ENCODE peak calls at places on chromosomes 13 and 19, in nine cellular contexts. One of them, this sample, is unnamed.

GRCh38 chr19:55208880-55209429 is 346 bp downstream of the PTPRH start:
- DNase-seq in ovary: no peak
- DNase-seq in uterus: no peak
- DNase-seq in AG04450: no peak
- DNase-seq in hepatocyte: no peak
- DNase-seq in adrenal gland: no peak
- DNase-seq in vagina: no peak
- DNase-seq in H9: peak; percentile 26
- DNase-seq in spleen: no peak
- DNase-seq in this sample: no peak

GRCh38 chr13:98098511-98098910 is 44.4 kb upstream of the FARP1 start:
- DNase-seq in ovary: no peak
- DNase-seq in uterus: no peak
- DNase-seq in AG04450: peak; percentile 23
- DNase-seq in hepatocyte: no peak
- DNase-seq in adrenal gland: no peak
- DNase-seq in vagina: no peak
- DNase-seq in H9: no peak
- DNase-seq in spleen: no peak
- DNase-seq in this sample: no peak

GRCh38 chr13:57030671-57031070 is 110.0 kb upstream of the PRR20A start:
- DNase-seq in ovary: no peak
- DNase-seq in uterus: no peak
- DNase-seq in AG04450: no peak
- DNase-seq in hepatocyte: no peak
- DNase-seq in adrenal gland: no peak
- DNase-seq in vagina: no peak
- DNase-seq in H9: no peak
- DNase-seq in spleen: peak; percentile 21
- DNase-seq in this sample: no peak

GRCh38 chr13:46113596-46113995 is 8.8 kb upstream of the CPB2 start:
- DNase-seq in ovary: no peak
- DNase-seq in uterus: no peak
- DNase-seq in AG04450: no peak
- DNase-seq in hepatocyte: no peak
- DNase-seq in adrenal gland: no peak
- DNase-seq in vagina: no peak
- DNase-seq in H9: no peak
- DNase-seq in spleen: no peak
- DNase-seq in this sample: no peak

GRCh38 chr13:22091222-22091970 is 420.5 kb downstream of the FGF9 start:
- DNase-seq in ovary: no peak
- DNase-seq in uterus: peak; percentile 53
- DNase-seq in AG04450: no peak
- DNase-seq in hepatocyte: peak; percentile 52
- DNase-seq in adrenal gland: no peak
- DNase-seq in vagina: no peak
- DNase-seq in H9: no peak
- DNase-seq in spleen: no peak
- DNase-seq in this sample: no peak

GRCh38 chr13:64925727-64926126 is 2304.4 kb downstream of the PCDH9 start:
- DNase-seq in ovary: no peak
- DNase-seq in uterus: no peak
- DNase-seq in AG04450: no peak
- DNase-seq in hepatocyte: no peak
- DNase-seq in adrenal gland: no peak
- DNase-seq in vagina: no peak
- DNase-seq in H9: no peak
- DNase-seq in spleen: peak; percentile 58
- DNase-seq in this sample: no peak

GRCh38 chr19:4582980-4583842 is 23.7 kb upstream of the SEMA6B start:
- DNase-seq in ovary: no peak
- DNase-seq in uterus: no peak
- DNase-seq in AG04450: no peak
- DNase-seq in hepatocyte: no peak
- DNase-seq in adrenal gland: peak; percentile 62
- DNase-seq in vagina: no peak
- DNase-seq in H9: no peak
- DNase-seq in spleen: peak; percentile 80
- DNase-seq in this sample: no peak

GRCh38 chr13:97567510-97568243 is 133.7 kb downstream of the RAP2A start:
- DNase-seq in ovary: no peak
- DNase-seq in uterus: no peak
- DNase-seq in AG04450: no peak
- DNase-seq in hepatocyte: peak; percentile 80
- DNase-seq in adrenal gland: peak; percentile 54
- DNase-seq in vagina: no peak
- DNase-seq in H9: peak; percentile 45
- DNase-seq in spleen: no peak
- DNase-seq in this sample: peak; percentile 61

GRCh38 chr13:33751151-33751550 is 66.8 kb upstream of the RFC3 start:
- DNase-seq in ovary: no peak
- DNase-seq in uterus: no peak
- DNase-seq in AG04450: no peak
- DNase-seq in hepatocyte: no peak
- DNase-seq in adrenal gland: no peak
- DNase-seq in vagina: no peak
- DNase-seq in H9: no peak
- DNase-seq in spleen: no peak
- DNase-seq in this sample: no peak

GRCh38 chr19:53365899-53366493 is 491 bp downstream of the ZNF525 start:
- DNase-seq in ovary: peak; percentile 56
- DNase-seq in uterus: no peak
- DNase-seq in AG04450: no peak
- DNase-seq in hepatocyte: peak; percentile 65
- DNase-seq in adrenal gland: no peak
- DNase-seq in vagina: no peak
- DNase-seq in H9: no peak
- DNase-seq in spleen: peak; percentile 81
- DNase-seq in this sample: no peak

GRCh38 chr19:7799640-7800355 is 30.2 kb upstream of the EVI5L start:
- DNase-seq in ovary: peak; percentile 60
- DNase-seq in uterus: peak; percentile 43
- DNase-seq in AG04450: peak; percentile 55
- DNase-seq in hepatocyte: peak; percentile 85
- DNase-seq in adrenal gland: peak; percentile 84
- DNase-seq in vagina: no peak
- DNase-seq in H9: peak; percentile 66
- DNase-seq in spleen: peak; percentile 85
- DNase-seq in this sample: peak; percentile 73

GRCh38 chr19:38663156-38663651 is 15.8 kb downstream of the ACTN4 start:
- DNase-seq in ovary: no peak
- DNase-seq in uterus: no peak
- DNase-seq in AG04450: no peak
- DNase-seq in hepatocyte: no peak
- DNase-seq in adrenal gland: peak; percentile 72
- DNase-seq in vagina: no peak
- DNase-seq in H9: no peak
- DNase-seq in spleen: peak; percentile 68
- DNase-seq in this sample: no peak

GRCh38 chr13:101751488-101751887 is 299.0 kb downstream of the ITGBL1 start:
- DNase-seq in ovary: no peak
- DNase-seq in uterus: no peak
- DNase-seq in AG04450: peak; percentile 32
- DNase-seq in hepatocyte: peak; percentile 52
- DNase-seq in adrenal gland: no peak
- DNase-seq in vagina: no peak
- DNase-seq in H9: no peak
- DNase-seq in spleen: no peak
- DNase-seq in this sample: no peak

GRCh38 chr19:45789035-45789786 is 3.4 kb downstream of the DMWD start:
- DNase-seq in ovary: no peak
- DNase-seq in uterus: no peak
- DNase-seq in AG04450: no peak
- DNase-seq in hepatocyte: no peak
- DNase-seq in adrenal gland: no peak
- DNase-seq in vagina: no peak
- DNase-seq in H9: no peak
- DNase-seq in spleen: no peak
- DNase-seq in this sample: no peak

GRCh38 chr13:24671367-24672117 is 8.7 kb upstream of the ATP12A start:
- DNase-seq in ovary: no peak
- DNase-seq in uterus: peak; percentile 55
- DNase-seq in AG04450: peak; percentile 61
- DNase-seq in hepatocyte: peak; percentile 83
- DNase-seq in adrenal gland: peak; percentile 60
- DNase-seq in vagina: no peak
- DNase-seq in H9: peak; percentile 61
- DNase-seq in spleen: no peak
- DNase-seq in this sample: peak; percentile 69

GRCh38 chr13:43389573-43389972 is 366.2 kb downstream of the DNAJC15 start:
- DNase-seq in ovary: no peak
- DNase-seq in uterus: no peak
- DNase-seq in AG04450: no peak
- DNase-seq in hepatocyte: no peak
- DNase-seq in adrenal gland: no peak
- DNase-seq in vagina: no peak
- DNase-seq in H9: no peak
- DNase-seq in spleen: no peak
- DNase-seq in this sample: no peak

DNA sequence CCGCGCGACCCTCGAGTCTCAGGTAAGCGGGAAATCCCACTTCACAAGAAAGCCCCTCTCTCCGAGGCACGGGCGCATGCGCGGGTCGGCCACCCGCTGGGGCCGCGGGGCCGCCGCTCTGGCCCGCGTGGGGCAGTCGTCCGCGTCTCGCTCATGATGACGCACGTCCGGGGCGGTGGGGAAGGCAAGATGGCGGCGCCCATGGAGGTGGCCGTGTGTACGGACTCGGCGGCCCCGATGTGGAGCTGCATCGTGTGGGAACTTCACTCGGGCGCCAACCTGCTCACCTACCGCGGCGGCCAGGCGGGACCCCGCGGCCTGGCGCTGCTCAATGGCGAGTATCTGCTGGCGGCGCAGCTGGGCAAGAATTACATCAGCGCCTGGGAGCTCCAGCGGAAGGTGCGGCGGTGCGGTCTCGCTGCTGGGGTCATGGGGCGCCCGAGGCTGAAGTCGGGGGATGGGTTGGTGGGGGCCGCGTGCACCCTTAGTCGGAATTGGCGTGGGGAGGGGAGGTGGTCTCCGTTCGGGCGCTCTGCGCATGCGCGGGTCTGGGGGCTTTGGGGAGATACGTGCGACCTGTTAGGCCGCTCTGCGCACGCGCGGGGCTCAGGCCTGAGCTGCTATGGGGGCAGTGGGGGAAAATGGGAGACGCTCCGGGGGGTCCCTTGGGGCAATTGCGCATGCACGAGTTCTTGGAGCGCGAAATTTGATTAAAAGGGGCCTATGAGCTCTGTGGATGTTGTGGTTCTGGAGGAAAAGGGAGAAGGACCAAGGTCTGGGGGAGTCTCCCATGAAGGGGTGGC is at the start of gene WDR18:
- DNase-seq in ovary: peak; percentile 95
- DNase-seq in uterus: peak; percentile 93
- DNase-seq in AG04450: peak; percentile 49
- DNase-seq in hepatocyte: peak; percentile 95
- DNase-seq in adrenal gland: peak; percentile 96
- DNase-seq in vagina: no peak
- DNase-seq in H9: peak; percentile 89
- DNase-seq in spleen: peak; percentile 99
- DNase-seq in this sample: peak; percentile 93
- TF ChIP-seq CTCF in ovary: peak; percentile 26
- TF ChIP-seq CTCF in uterus: peak; percentile 63
- TF ChIP-seq CTCF in AG04450: no peak
- TF ChIP-seq CTCF in hepatocyte: no peak
- TF ChIP-seq CTCF in adrenal gland: peak; percentile 24
- TF ChIP-seq CTCF in vagina: no peak
- TF ChIP-seq CTCF in H9: no peak
- TF ChIP-seq CTCF in spleen: peak; percentile 62
- TF ChIP-seq CTCF in this sample: no peak

DNA sequence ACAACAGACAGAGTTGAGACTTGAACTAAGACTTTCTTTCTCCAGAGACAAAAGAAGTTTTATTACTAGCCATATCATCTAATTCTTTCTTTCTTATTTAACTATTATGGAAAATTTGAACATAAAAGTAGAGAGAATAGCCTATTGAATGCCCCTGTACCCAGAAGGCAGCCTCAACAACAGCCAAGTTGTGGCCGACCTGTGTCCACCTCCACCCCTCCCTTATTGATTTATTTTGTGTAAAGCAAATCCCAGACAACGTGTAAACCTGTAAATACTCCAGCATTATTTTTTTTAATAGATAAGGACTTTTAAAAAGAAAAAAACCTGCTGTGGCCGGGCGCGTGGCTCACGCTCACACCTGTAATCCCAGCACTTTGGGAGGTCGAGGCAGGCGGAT is 26.1 kb upstream of the FXYD3 start:
- DNase-seq in ovary: no peak
- DNase-seq in uterus: no peak
- DNase-seq in AG04450: no peak
- DNase-seq in hepatocyte: no peak
- DNase-seq in adrenal gland: no peak
- DNase-seq in vagina: no peak
- DNase-seq in H9: no peak
- DNase-seq in spleen: no peak
- DNase-seq in this sample: no peak
- H3K9me3 ChIP-seq in ovary: no peaks in the 10 kb centered on the region
- H3K9me3 ChIP-seq in uterus: no peaks in the 10 kb centered on the region
- H3K9me3 ChIP-seq in AG04450: no peaks in the 10 kb centered on the region
- H3K9me3 ChIP-seq in hepatocyte: no peaks in the 10 kb centered on the region
- H3K9me3 ChIP-seq in adrenal gland: no peaks in the 10 kb centered on the region
- H3K9me3 ChIP-seq in vagina: no peaks in the 10 kb centered on the region
- H3K9me3 ChIP-seq in H9: no peaks in the 10 kb centered on the region
- H3K9me3 ChIP-seq in spleen: no peaks in the 10 kb centered on the region
- H3K9me3 ChIP-seq in this sample: no peaks in the 10 kb centered on the region

GRCh38 chr19:28862238-28862637 is 350.7 kb downstream of the UQCRFS1 start:
- DNase-seq in ovary: no peak
- DNase-seq in uterus: no peak
- DNase-seq in AG04450: no peak
- DNase-seq in hepatocyte: no peak
- DNase-seq in adrenal gland: no peak
- DNase-seq in vagina: no peak
- DNase-seq in H9: no peak
- DNase-seq in spleen: no peak
- DNase-seq in this sample: no peak
- TF ChIP-seq CTCF in ovary: no peak
- TF ChIP-seq CTCF in uterus: no peak
- TF ChIP-seq CTCF in AG04450: no peak
- TF ChIP-seq CTCF in hepatocyte: no peak
- TF ChIP-seq CTCF in adrenal gland: no peak
- TF ChIP-seq CTCF in vagina: no peak
- TF ChIP-seq CTCF in H9: peak; percentile 38
- TF ChIP-seq CTCF in spleen: no peak
- TF ChIP-seq CTCF in this sample: no peak

GRCh38 chr19:56543776-56544175 is 5.0 kb downstream of the ZFP28 start:
- DNase-seq in ovary: no peak
- DNase-seq in uterus: no peak
- DNase-seq in AG04450: no peak
- DNase-seq in hepatocyte: no peak
- DNase-seq in adrenal gland: no peak
- DNase-seq in vagina: no peak
- DNase-seq in H9: no peak
- DNase-seq in spleen: no peak
- DNase-seq in this sample: no peak

GRCh38 chr19:56538254-56538760 is 441 bp upstream of the ZFP28 start:
- DNase-seq in ovary: peak; percentile 93
- DNase-seq in uterus: peak; percentile 92
- DNase-seq in AG04450: peak; percentile 66
- DNase-seq in hepatocyte: peak; percentile 95
- DNase-seq in adrenal gland: peak; percentile 93
- DNase-seq in vagina: no peak
- DNase-seq in H9: peak; percentile 95
- DNase-seq in spleen: peak; percentile 96
- DNase-seq in this sample: peak; percentile 87

GRCh38 chr19:56537442-56537841 is 1.3 kb upstream of the ZFP28 start:
- DNase-seq in ovary: no peak
- DNase-seq in uterus: no peak
- DNase-seq in AG04450: no peak
- DNase-seq in hepatocyte: no peak
- DNase-seq in adrenal gland: no peak
- DNase-seq in vagina: no peak
- DNase-seq in H9: no peak
- DNase-seq in spleen: no peak
- DNase-seq in this sample: no peak

GRCh38 chr19:56538761-56539263 is at the start of gene ZFP28:
- DNase-seq in ovary: no peak
- DNase-seq in uterus: peak; percentile 76
- DNase-seq in AG04450: no peak
- DNase-seq in hepatocyte: no peak
- DNase-seq in adrenal gland: no peak
- DNase-seq in vagina: no peak
- DNase-seq in H9: peak; percentile 80
- DNase-seq in spleen: peak; percentile 94
- DNase-seq in this sample: no peak
- H3K9me3 ChIP-seq in ovary: peaks cover 22% of the 10 kb centered on the region
- H3K9me3 ChIP-seq in uterus: no peaks in the 10 kb centered on the region
- H3K9me3 ChIP-seq in AG04450: peaks cover 55% of the 10 kb centered on the region
- H3K9me3 ChIP-seq in hepatocyte: peaks cover 18% of the 10 kb centered on the region
- H3K9me3 ChIP-seq in adrenal gland: no peaks in the 10 kb centered on the region
- H3K9me3 ChIP-seq in vagina: peaks cover 29% of the 10 kb centered on the region
- H3K9me3 ChIP-seq in H9: peaks cover 29% of the 10 kb centered on the region
- H3K9me3 ChIP-seq in spleen: peaks cover 87% of the 10 kb centered on the region
- H3K9me3 ChIP-seq in this sample: peaks cover 50% of the 10 kb centered on the region